ENCODE peak calls at places on chromosomes 11 and 22, in eight cellular contexts. K is H54; W is mucosa of descending colon; L is CD8-positive, alpha-beta T cell; I is astrocyte of the cerebellum; N is colonic mucosa; D is adipocyte; P is coronary artery. G is an unnamed sample.

GRCh38 chr11:93525601-93526000 is 17.6 kb downstream of the SMCO4 start:
- DNase-seq in K (no peak), W (no peak), L (no peak), I (no peak), N (no peak), D (peak), P (no peak), G (no peak)

GRCh38 chr22:21568207-21569075 is 927 bp downstream of the UBE2L3 start:
- DNase-seq in K (no peak), W (peak), L (peak), I (no peak), N (peak), D (peak), P (no peak), G (no peak)

GRCh38 chr11:130585545-130585944 is 137.1 kb downstream of the ADAMTS15 start:
- DNase-seq in K (no peak), W (no peak), L (no peak), I (peak), N (no peak), D (peak), P (peak), G (no peak)

GRCh38 chr22:42692239-42693054 is 28.2 kb downstream of the A4GALT start:
- DNase-seq in K (no peak), W (peak), L (no peak), I (no peak), N (no peak), D (no peak), P (no peak), G (no peak)

GRCh38 chr11:2901854-2902783 is 16.5 kb upstream of the CDKN1C start:
- DNase-seq in K (peak), W (peak), L (peak), I (peak), N (peak), D (peak), P (peak), G (peak)

GRCh38 chr22:35630387-35630793 is 13.3 kb upstream of the MB start:
- DNase-seq in K (no peak), W (no peak), L (no peak), I (no peak), N (no peak), D (peak), P (no peak), G (no peak)

GRCh38 chr11:30789270-30789669 is 203.1 kb upstream of the MPPED2 start:
- DNase-seq in K (no peak), W (no peak), L (no peak), I (peak), N (no peak), D (no peak), P (no peak), G (no peak)

GRCh38 chr11:9206496-9206895 is 58.7 kb downstream of the DENND5A start:
- DNase-seq in K (no peak), W (no peak), L (no peak), I (peak), N (no peak), D (peak), P (no peak), G (no peak)

GRCh38 chr11:74288161-74288560 is 23.3 kb downstream of the P4HA3 start:
- DNase-seq in K (peak), W (no peak), L (no peak), I (peak), N (no peak), D (peak), P (no peak), G (no peak)

GRCh38 chr22:50530280-50530856 is 556 bp upstream of the TYMP start:
- DNase-seq in K (no peak), W (peak), L (no peak), I (no peak), N (peak), D (peak), P (peak), G (no peak)

GRCh38 chr22:21450858-21451331 is 16.3 kb upstream of the TMEM191C start:
- DNase-seq in K (no peak), W (peak), L (no peak), I (no peak), N (peak), D (no peak), P (no peak), G (no peak)

GRCh38 chr11:128790200-128790599 is 76.9 kb downstream of the KCNJ1 start:
- DNase-seq in K (no peak), W (no peak), L (no peak), I (peak), N (no peak), D (no peak), P (no peak), G (no peak)

GRCh38 chr11:57568330-57568766 is 876 bp upstream of the UBE2L6 start:
- DNase-seq in K (no peak), W (no peak), L (peak), I (no peak), N (peak), D (peak), P (no peak), G (no peak)

GRCh38 chr11:130904380-130904779 is 11.9 kb downstream of the SNX19 start:
- DNase-seq in K (no peak), W (no peak), L (no peak), I (no peak), N (no peak), D (peak), P (no peak), G (no peak)

G was measured in T-helper 22 cell.